ENCODE peak calls at places on chromosomes 11 and 22, in eight cellular contexts. D, O, R, P, V, W, U and C are unnamed samples.

GRCh38 chr11:75463106-75463774 is 30.2 kb upstream of the KLHL35 start:
- DNase-seq in D (no peak), O (no peak), R (no peak), P (no peak), V (no peak), W (peak), U (no peak), C (no peak)

GRCh38 chr22:48403521-48403921 is 1424.2 kb downstream of the BRD1 start:
- DNase-seq in D (no peak), O (no peak), R (no peak), P (no peak), V (no peak), W (no peak), U (no peak), C (no peak)

GRCh38 chr22:24938741-24939341 is 7.7 kb downstream of the LHFPL7 start:
- DNase-seq in D (peak), O (peak), R (no peak), P (peak), V (peak), W (peak), U (no peak), C (peak)

GRCh38 chr11:4025957-4026324 is 68.7 kb upstream of the RRM1 start:
- DNase-seq in D (no peak), O (no peak), R (no peak), P (no peak), V (no peak), W (no peak), U (no peak), C (no peak)

GRCh38 chr11:64788321-64789215 is 10.2 kb upstream of the SF1 start:
- DNase-seq in D (no peak), O (no peak), R (no peak), P (no peak), V (no peak), W (no peak), U (no peak), C (no peak)

GRCh38 chr22:40009953-40010751 is 15.4 kb downstream of the FAM83F start:
- DNase-seq in D (peak), O (no peak), R (no peak), P (no peak), V (no peak), W (no peak), U (no peak), C (no peak)

GRCh38 chr22:36726007-36726380 is 22.4 kb upstream of the CACNG2 start:
- DNase-seq in D (no peak), O (no peak), R (no peak), P (no peak), V (no peak), W (no peak), U (no peak), C (no peak)

GRCh38 chr11:34601609-34602008 is 19.3 kb upstream of the EHF start:
- DNase-seq in D (no peak), O (no peak), R (no peak), P (no peak), V (no peak), W (no peak), U (no peak), C (no peak)

GRCh38 chr22:28029201-28029948 is 110.3 kb upstream of the PITPNB start:
- DNase-seq in D (no peak), O (peak), R (no peak), P (no peak), V (no peak), W (peak), U (peak), C (no peak)

GRCh38 chr22:47793304-47794101 is 1031.1 kb downstream of the TBC1D22A start:
- DNase-seq in D (no peak), O (no peak), R (no peak), P (no peak), V (no peak), W (no peak), U (no peak), C (no peak)

GRCh38 chr11:46801694-46802093 is 44.4 kb downstream of the CKAP5 start:
- DNase-seq in D (no peak), O (no peak), R (no peak), P (no peak), V (no peak), W (no peak), U (no peak), C (no peak)